ENCODE peak calls at places on chromosomes 13 and 19, in ten cellular contexts. K, N, C, A, Z, W, O, P, T and V are unnamed samples.

GRCh38 chr19:3658004-3658822 is 31.6 kb upstream of the CACTIN start:
- DNase-seq in K (no peak), N (no peak), C (peak; percentile 73), A (no peak), Z (no peak), W (no peak), O (no peak), P (no peak), T (no peak), V (no peak)

GRCh38 chr19:4090351-4091220 is 23.9 kb upstream of the ZBTB7A start:
- DNase-seq in K (no peak), N (no peak), C (no peak), A (no peak), Z (peak; percentile 15), W (no peak), O (no peak), P (no peak), T (no peak), V (no peak)

GRCh38 chr13:114339779-114340534 is 25.7 kb downstream of the CHAMP1 start:
- DNase-seq in K (peak; percentile 59), N (no peak), C (no peak), A (peak; percentile 50), Z (peak; percentile 52), W (peak; percentile 34), O (peak; percentile 71), P (peak; percentile 19), T (peak; percentile 28), V (peak; percentile 10)

GRCh38 chr13:96871470-96871869 is 122.8 kb downstream of the OXGR1 start:
- DNase-seq in K (no peak), N (no peak), C (no peak), A (no peak), Z (no peak), W (no peak), O (no peak), P (no peak), T (no peak), V (no peak)

GRCh38 chr19:9741476-9742171 is 26.9 kb downstream of the ZNF846 start:
- DNase-seq in K (peak; percentile 6), N (no peak), C (no peak), A (no peak), Z (no peak), W (peak; percentile 26), O (no peak), P (no peak), T (no peak), V (no peak)

GRCh38 chr13:32901994-32902780 is 114.0 kb upstream of the KL start:
- DNase-seq in K (peak; percentile 59), N (no peak), C (no peak), A (no peak), Z (no peak), W (no peak), O (no peak), P (no peak), T (no peak), V (no peak)

GRCh38 chr13:33228645-33229445 is 56.7 kb downstream of the STARD13 start:
- DNase-seq in K (peak; percentile 83), N (no peak), C (no peak), A (peak; percentile 10), Z (no peak), W (peak; percentile 48), O (peak; percentile 46), P (no peak), T (no peak), V (peak; percentile 11)

GRCh38 chr13:110726726-110727125 is 13.2 kb downstream of the ING1 start:
- DNase-seq in K (no peak), N (no peak), C (no peak), A (peak; percentile 84), Z (no peak), W (no peak), O (no peak), P (no peak), T (no peak), V (no peak)

GRCh38 chr13:105908581-105908980 is 626.9 kb downstream of the EFNB2 start:
- DNase-seq in K (no peak), N (no peak), C (no peak), A (no peak), Z (no peak), W (no peak), O (peak; percentile 77), P (no peak), T (no peak), V (no peak)

GRCh38 chr19:56094449-56094848 is 26.6 kb downstream of the ZNF787 start:
- DNase-seq in K (no peak), N (no peak), C (no peak), A (no peak), Z (no peak), W (no peak), O (no peak), P (no peak), T (no peak), V (no peak)

GRCh38 chr13:107883561-107884175 is 331.7 kb downstream of the LIG4 start:
- DNase-seq in K (peak; percentile 56), N (peak; percentile 48), C (no peak), A (no peak), Z (no peak), W (no peak), O (peak; percentile 92), P (no peak), T (peak; percentile 59), V (no peak)

GRCh38 chr19:52343548-52343947 is 7.5 kb downstream of the ZNF610 start:
- DNase-seq in K (peak; percentile 51), N (no peak), C (peak; percentile 52), A (peak; percentile 70), Z (peak; percentile 16), W (no peak), O (peak; percentile 25), P (peak; percentile 20), T (no peak), V (no peak)

GRCh38 chr13:43487885-43488284 is 298.9 kb downstream of the ENOX1 start:
- DNase-seq in K (no peak), N (no peak), C (no peak), A (no peak), Z (no peak), W (no peak), O (no peak), P (no peak), T (no peak), V (no peak)

GRCh38 chr13:82374719-82375118 is 1507.6 kb downstream of the SLITRK1 start:
- DNase-seq in K (no peak), N (no peak), C (no peak), A (no peak), Z (no peak), W (no peak), O (no peak), P (no peak), T (no peak), V (no peak)

GRCh38 chr13:36282818-36283432 is 14.7 kb downstream of the CCDC169 start:
- DNase-seq in K (peak; percentile 67), N (peak; percentile 4), C (no peak), A (no peak), Z (no peak), W (peak; percentile 46), O (peak; percentile 9), P (no peak), T (peak; percentile 18), V (peak; percentile 8)

GRCh38 chr19:43439183-43440063 is 24.7 kb downstream of the TEX101 start:
- DNase-seq in K (peak; percentile 88), N (no peak), C (no peak), A (no peak), Z (no peak), W (peak; percentile 61), O (peak; percentile 65), P (peak; percentile 10), T (no peak), V (peak; percentile 35)

GRCh38 chr13:102012299-102013293 is 389.3 kb downstream of the FGF14 start:
- DNase-seq in K (no peak), N (no peak), C (no peak), A (no peak), Z (no peak), W (no peak), O (no peak), P (no peak), T (no peak), V (no peak)

GRCh38 chr19:294341-294818 is 3.2 kb upstream of the PLPP2 start:
- DNase-seq in K (peak; percentile 16), N (no peak), C (peak; percentile 46), A (no peak), Z (no peak), W (no peak), O (no peak), P (no peak), T (no peak), V (no peak)

GRCh38 chr19:30690935-30691505 is 318.8 kb downstream of the ZNF536 start:
- DNase-seq in K (no peak), N (no peak), C (no peak), A (no peak), Z (no peak), W (no peak), O (no peak), P (no peak), T (no peak), V (no peak)

GRCh38 chr19:11480081-11480926 is 542 bp downstream of the ELAVL3 start:
- DNase-seq in K (no peak), N (no peak), C (no peak), A (no peak), Z (no peak), W (no peak), O (no peak), P (no peak), T (no peak), V (no peak)

GRCh38 chr19:8517551-8518442 is 3.8 kb upstream of the ZNF414 start:
- DNase-seq in K (peak; percentile 91), N (no peak), C (no peak), A (no peak), Z (no peak), W (no peak), O (no peak), P (peak; percentile 34), T (no peak), V (peak; percentile 37)

GRCh38 chr19:30254789-30255188 is 117.4 kb upstream of the ZNF536 start:
- DNase-seq in K (no peak), N (no peak), C (no peak), A (no peak), Z (no peak), W (no peak), O (no peak), P (no peak), T (no peak), V (no peak)

GRCh38 chr19:28003543-28003942 is 1209.4 kb downstream of the UQCRFS1 start:
- DNase-seq in K (no peak), N (no peak), C (no peak), A (no peak), Z (no peak), W (no peak), O (no peak), P (no peak), T (no peak), V (no peak)

GRCh38 chr19:2663920-2664571 is 38.4 kb downstream of the GNG7 start:
- DNase-seq in K (no peak), N (no peak), C (no peak), A (no peak), Z (peak; percentile 41), W (no peak), O (no peak), P (no peak), T (no peak), V (no peak)

GRCh38 chr13:104318121-104318520 is 1251.9 kb upstream of the SLC10A2 start:
- DNase-seq in K (peak; percentile 68), N (no peak), C (no peak), A (no peak), Z (no peak), W (no peak), O (peak; percentile 21), P (no peak), T (no peak), V (no peak)

GRCh38 chr19:3389876-3390361 is 23.5 kb downstream of the NFIC start:
- DNase-seq in K (peak; percentile 53), N (no peak), C (no peak), A (peak; percentile 60), Z (no peak), W (no peak), O (no peak), P (no peak), T (no peak), V (no peak)

GRCh38 chr19:15730538-15730937 is 2.7 kb downstream of the OR10H2 start:
- DNase-seq in K (no peak), N (no peak), C (no peak), A (no peak), Z (no peak), W (no peak), O (no peak), P (no peak), T (no peak), V (no peak)

GRCh38 chr19:38274734-38275133 is 10.4 kb downstream of the SPINT2 start:
- DNase-seq in K (no peak), N (no peak), C (no peak), A (peak; percentile 72), Z (peak; percentile 45), W (no peak), O (no peak), P (no peak), T (no peak), V (no peak)